ENCODE peak calls at places on chromosomes 13 and 19, in four cellular contexts. J, C, G and A are unnamed samples.

GRCh38 chr19:49106648-49107135 is 7.5 kb upstream of the LIN7B start:
- DNase-seq in C (peak), G (no peak), J (peak), A (peak)

GRCh38 chr13:92721610-92722009 is 505.0 kb upstream of the GPC6 start:
- DNase-seq in C (no peak), J (no peak), G (no peak), A (no peak)

GRCh38 chr13:26946675-26947342 is 186.2 kb upstream of the GPR12 start:
- DNase-seq in J (no peak), C (no peak), G (peak), A (no peak)

GRCh38 chr13:78998736-78999135 is 339.8 kb upstream of the OBI1 start:
- DNase-seq in G (no peak), J (no peak), C (no peak), A (no peak)

GRCh38 chr19:3324405-3324856 is 42.0 kb upstream of the NFIC start:
- DNase-seq in G (no peak), C (peak), J (peak), A (no peak)

GRCh38 chr13:69828527-69828926 is 279.1 kb upstream of the ATXN8OS start:
- DNase-seq in J (no peak), G (no peak), C (no peak), A (no peak)

GRCh38 chr13:44191504-44192171 is 182.0 kb upstream of the SERP2 start:
- DNase-seq in G (peak), J (peak), C (peak), A (no peak)

GRCh38 chr13:33409673-33410072 is 124.1 kb upstream of the STARD13 start:
- DNase-seq in J (no peak), C (no peak), G (no peak), A (no peak)

GRCh38 chr13:28753208-28753892 is 34.6 kb upstream of the SLC46A3 start:
- DNase-seq in G (peak), J (no peak), C (no peak), A (peak)

GRCh38 chr19:46954502-46955004 is 65.1 kb upstream of the NPAS1 start:
- DNase-seq in G (no peak), C (no peak), J (no peak), A (no peak)

GRCh38 chr13:51849145-51850101 is 4.4 kb upstream of the TMEM272 start:
- DNase-seq in J (no peak), G (no peak), C (peak), A (no peak)

GRCh38 chr19:12867120-12868099 is 13.8 kb downstream of the DNASE2 start:
- DNase-seq in C (peak), G (no peak), J (peak), A (peak)

GRCh38 chr19:4597278-4597974 is 37.9 kb upstream of the SEMA6B start:
- DNase-seq in C (no peak), G (no peak), J (no peak), A (no peak)

GRCh38 chr19:15437355-15438123 is 12.2 kb downstream of the WIZ start:
- DNase-seq in C (no peak), J (no peak), G (peak), A (no peak)

GRCh38 chr19:57263244-57263643 is 17.0 kb upstream of the ZNF460 start:
- DNase-seq in C (no peak), J (no peak), G (no peak), A (no peak)

GRCh38 chr19:4183967-4184717 is 1.7 kb downstream of the ANKRD24 start:
- DNase-seq in C (no peak), G (no peak), J (no peak), A (no peak)

GRCh38 chr19:28019371-28019770 is 1193.6 kb downstream of the UQCRFS1 start:
- DNase-seq in J (no peak), G (no peak), C (no peak), A (no peak)

GRCh38 chr19:16249826-16250434 is 52.2 kb downstream of the AP1M1 start:
- DNase-seq in J (no peak), G (no peak), C (no peak), A (no peak)

GRCh38 chr19:1175020-1175419 is 952 bp upstream of the SBNO2 start:
- DNase-seq in G (no peak), C (no peak), J (no peak), A (no peak)

GRCh38 chr19:45424191-45425058 is 708 bp upstream of the ERCC1 start:
- DNase-seq in G (peak), C (no peak), J (no peak), A (no peak)

GRCh38 chr13:114035583-114036501 is 62.0 kb upstream of the C13orf46 start:
- DNase-seq in G (no peak), C (no peak), J (no peak), A (no peak)

GRCh38 chr19:11373885-11374448 is 499 bp upstream of the SWSAP1 start:
- DNase-seq in C (no peak), J (no peak), G (no peak), A (no peak)

GRCh38 chr19:57812201-57812600 is 2.5 kb downstream of the ZNF552 start:
- DNase-seq in G (no peak), C (no peak), J (no peak), A (no peak)

GRCh38 chr19:38152461-38153379 is 71.3 kb downstream of the DPF1 start:
- DNase-seq in C (no peak), J (no peak), G (no peak), A (no peak)

GRCh38 chr13:82962422-82962821 is 919.9 kb downstream of the SLITRK1 start:
- DNase-seq in J (no peak), G (no peak), C (no peak), A (no peak)

GRCh38 chr19:5103061-5103701 is 134.3 kb downstream of the KDM4B start:
- DNase-seq in G (no peak), J (no peak), C (no peak), A (no peak)

GRCh38 chr13:36026556-36026955 is 104.6 kb downstream of the DCLK1 start:
- DNase-seq in C (no peak), G (no peak), J (no peak), A (no peak)

GRCh38 chr19:45767410-45767880 is 1.6 kb downstream of the SIX5 start:
- DNase-seq in J (no peak), G (peak), C (no peak), A (peak)

GRCh38 chr19:7560271-7560670 is 24.8 kb downstream of the PNPLA6 start:
- DNase-seq in C (no peak), J (no peak), G (no peak), A (no peak)

GRCh38 chr13:94674609-94675348 is 37.6 kb downstream of the SOX21 start:
- DNase-seq in J (no peak), C (peak), G (no peak), A (no peak)

GRCh38 chr19:41409288-41409687 is 11.7 kb downstream of the BCKDHA start:
- DNase-seq in C (no peak), G (no peak), J (no peak), A (peak)

GRCh38 chr13:101707659-101708058 is 255.2 kb downstream of the ITGBL1 start:
- DNase-seq in G (no peak), C (no peak), J (no peak), A (no peak)

GRCh38 chr13:39682310-39682709 is 26.8 kb downstream of the COG6 start:
- DNase-seq in J (no peak), G (no peak), C (no peak), A (no peak)

GRCh38 chr13:24997367-24997967 is 98.5 kb upstream of the PABPC3 start:
- DNase-seq in C (no peak), G (no peak), J (no peak), A (no peak)

GRCh38 chr19:41443813-41444455 is 978 bp downstream of the ERICH4 start:
- DNase-seq in J (no peak), G (no peak), C (no peak), A (no peak)

GRCh38 chr13:36736119-36736726 is 62.4 kb downstream of the SERTM1 start:
- DNase-seq in J (peak), C (peak), G (no peak), A (no peak)

GRCh38 chr13:85386424-85386823 is 412.8 kb downstream of the SLITRK6 start:
- DNase-seq in J (no peak), G (no peak), C (no peak), A (no peak)

GRCh38 chr19:6788896-6789295 is 16.4 kb downstream of the VAV1 start:
- DNase-seq in C (no peak), G (no peak), J (no peak), A (no peak)

GRCh38 chr19:55446060-55446459 is 3.0 kb upstream of the SHISA7 start:
- DNase-seq in C (no peak), G (no peak), J (no peak), A (no peak)